ENCODE peak calls at places on chromosomes 13 and 19, in six cellular contexts. D is mesenchymal stem cell, R is H1, E is neuronal stem cell, B is H9, G is IMR-90. N is an unnamed sample.
A peak's percentile ranks its signal among the peaks of the same experiment; 100 is the strongest.

GRCh38 chr13:114101831-114102520 is 30.4 kb downstream of the RASA3 start:
- DNase-seq in D (peak; percentile 44), R (no peak), E (no peak), B (no peak), G (no peak), N (no peak)

GRCh38 chr19:8357007-8357521 is 6.9 kb upstream of the ANGPTL4 start:
- DNase-seq in D (peak; percentile 70), R (no peak), E (no peak), B (no peak), G (no peak), N (no peak)

GRCh38 chr13:27679896-27680295 is 58.2 kb downstream of the POLR1D start:
- DNase-seq in D (peak; percentile 13), R (no peak), E (no peak), B (no peak), G (no peak), N (no peak)

GRCh38 chr19:41302624-41303351 is 7.2 kb upstream of the CCDC97 start:
- DNase-seq in D (no peak), R (no peak), E (no peak), B (no peak), G (no peak), N (no peak)

GRCh38 chr13:30725331-30726085 is 9.8 kb upstream of the ALOX5AP start:
- DNase-seq in D (no peak), R (no peak), E (no peak), B (no peak), G (peak; percentile 33), N (no peak)

GRCh38 chr13:41107104-41107571 is 25.5 kb downstream of the KBTBD6 start:
- DNase-seq in D (no peak), R (peak; percentile 53), E (no peak), B (peak; percentile 89), G (no peak), N (no peak)

GRCh38 chr19:3646336-3647092 is 19.9 kb upstream of the CACTIN start:
- DNase-seq in D (no peak), R (no peak), E (no peak), B (no peak), G (no peak), N (no peak)

GRCh38 chr19:1087813-1088418 is 7.3 kb downstream of the POLR2E start:
- DNase-seq in D (no peak), R (no peak), E (no peak), B (no peak), G (no peak), N (no peak)

GRCh38 chr13:36787181-36787580 is 31.8 kb upstream of the RFXAP start:
- DNase-seq in D (no peak), R (no peak), E (no peak), B (peak; percentile 39), G (no peak), N (no peak)

GRCh38 chr19:12202250-12202649 is 39.4 kb downstream of the ZNF136 start:
- DNase-seq in D (no peak), R (peak; percentile 51), E (no peak), B (peak; percentile 31), G (no peak), N (peak; percentile 22)

GRCh38 chr19:17565611-17566010 is 10.2 kb downstream of the COLGALT1 start:
- DNase-seq in D (peak; percentile 17), R (no peak), E (no peak), B (no peak), G (peak; percentile 13), N (no peak)

GRCh38 chr13:41678842-41679241 is 221.5 kb downstream of the RGCC start:
- DNase-seq in D (no peak), R (no peak), E (no peak), B (no peak), G (no peak), N (no peak)

GRCh38 chr19:46579286-46579944 is 21.7 kb upstream of the CALM3 start:
- DNase-seq in D (peak; percentile 24), R (peak; percentile 82), E (peak; percentile 14), B (peak; percentile 54), G (no peak), N (no peak)

GRCh38 chr19:38317104-38317612 is 1.4 kb upstream of the YIF1B start:
- DNase-seq in D (no peak), R (no peak), E (no peak), B (no peak), G (no peak), N (no peak)

GRCh38 chr19:38318595-38319142 is 976 bp upstream of the KCNK6 start:
- DNase-seq in D (no peak), R (no peak), E (no peak), B (no peak), G (no peak), N (no peak)

GRCh38 chr19:38316477-38317067 is 825 bp upstream of the YIF1B start:
- DNase-seq in D (no peak), R (no peak), E (no peak), B (no peak), G (no peak), N (no peak)

GRCh38 chr19:38319421-38320258 is at the start of gene KCNK6:
- DNase-seq in D (peak; percentile 32), R (peak; percentile 87), E (no peak), B (peak; percentile 78), G (no peak), N (peak; percentile 33)

DNA sequence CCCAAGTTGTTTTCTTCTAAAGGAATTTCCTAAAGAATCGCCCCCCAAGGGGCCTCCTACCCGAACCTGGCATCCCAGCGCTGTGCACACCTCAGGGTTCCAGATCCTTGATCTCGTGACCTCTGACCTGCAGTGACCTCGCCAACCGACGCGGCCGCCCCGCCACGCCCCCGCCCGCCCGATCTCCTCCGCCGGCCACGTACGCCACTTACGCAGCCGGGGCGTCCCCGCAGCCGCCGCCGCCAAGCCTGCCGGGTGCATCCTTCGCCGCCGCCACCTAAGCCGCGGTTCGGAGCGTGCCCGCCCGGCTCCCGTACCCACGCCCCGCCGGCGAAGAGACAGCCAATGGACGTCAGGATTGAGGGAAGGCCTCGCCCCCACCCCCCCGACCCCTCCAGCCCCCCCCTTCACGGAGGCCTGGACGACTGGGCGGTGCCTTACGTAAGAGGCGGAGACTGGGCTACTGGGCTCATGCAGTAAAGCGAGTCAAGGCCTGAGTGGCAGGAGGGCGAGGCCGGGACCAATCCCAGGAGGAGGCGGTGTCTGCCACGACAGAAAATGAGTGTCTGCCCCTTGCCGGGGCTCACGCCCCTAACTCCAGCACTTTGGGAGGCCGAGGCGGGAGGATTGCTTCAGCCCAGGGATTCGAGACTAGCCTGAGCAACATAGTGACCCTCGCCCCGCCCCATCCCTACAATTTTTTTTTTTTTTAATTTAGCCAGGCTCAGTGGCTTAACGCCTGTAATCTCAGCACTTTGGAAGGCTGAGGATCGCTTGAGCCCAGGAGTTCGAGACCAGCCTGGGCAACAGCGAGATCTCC is at the start of gene YIF1B:
- DNase-seq in D (peak; percentile 97), R (peak; percentile 94), E (peak; percentile 95), B (peak; percentile 99), G (peak; percentile 96), N (peak; percentile 98)
- H2BK120ac ChIP-seq in D (no peak within 1 kb of the TSS), R (no peak within 1 kb of the TSS), E (no peak within 1 kb of the TSS), B (no peak within 1 kb of the TSS), G (peak within 1 kb of the TSS; percentile 84), N (peak within 1 kb of the TSS; percentile 20)

DNA sequence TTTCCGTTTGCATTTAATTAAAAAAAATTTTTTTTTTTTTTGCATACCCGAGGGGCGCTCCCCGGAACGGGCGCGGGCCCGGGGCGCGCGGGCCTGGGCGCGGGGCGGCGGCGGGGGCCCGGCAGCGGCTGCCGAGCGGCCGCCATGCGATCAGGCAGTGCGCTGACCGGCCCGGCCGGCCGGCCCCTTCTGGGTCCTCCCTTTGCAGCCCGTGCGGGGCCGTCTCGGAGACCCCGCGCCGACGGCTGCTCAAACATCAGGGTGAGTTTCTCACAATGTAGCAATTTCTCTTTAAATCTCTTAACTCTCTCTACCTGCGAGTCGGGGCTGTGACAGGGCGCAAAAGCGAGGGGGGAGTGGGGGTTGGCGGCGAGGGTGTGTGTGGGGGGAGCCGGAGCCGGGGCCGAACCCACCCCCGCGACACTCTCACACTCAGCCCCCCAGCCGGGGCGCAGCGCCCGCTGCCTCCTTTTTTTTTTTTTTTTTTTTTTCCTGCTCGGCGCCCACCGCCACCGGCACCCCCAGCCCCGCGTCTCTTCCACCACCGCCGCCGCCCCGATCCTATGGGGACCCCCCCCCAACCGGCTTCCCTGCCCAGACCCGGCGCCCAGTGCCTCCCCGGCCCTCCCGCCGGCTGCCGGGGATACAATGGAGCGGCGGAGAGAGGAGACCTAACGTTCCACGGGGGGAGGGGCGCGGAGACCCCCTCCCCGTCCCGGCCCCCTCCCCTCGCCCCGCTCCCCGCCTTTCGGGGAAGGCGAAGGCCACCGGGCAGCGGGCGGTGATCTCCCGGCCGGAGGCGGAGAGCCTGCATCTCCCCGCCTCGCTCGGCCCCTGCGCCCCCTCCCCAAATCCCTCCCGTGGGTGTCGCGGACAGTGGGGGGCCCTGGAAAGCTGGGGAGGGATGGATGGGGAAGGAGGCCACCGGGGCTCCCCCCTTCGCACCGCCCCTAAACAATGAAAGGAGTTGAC is at the start of gene BICRA:
- DNase-seq in D (peak; percentile 81), R (peak; percentile 88), E (peak; percentile 72), B (peak; percentile 76), G (peak; percentile 73), N (peak; percentile 89)
- H2BK120ac ChIP-seq in D (peak within 1 kb of the TSS; percentile 97), R (peak within 1 kb of the TSS; percentile 2), E (no peak within 1 kb of the TSS), B (no peak within 1 kb of the TSS), G (peak within 1 kb of the TSS; percentile 74), N (peak within 1 kb of the TSS; percentile 97)

DNA sequence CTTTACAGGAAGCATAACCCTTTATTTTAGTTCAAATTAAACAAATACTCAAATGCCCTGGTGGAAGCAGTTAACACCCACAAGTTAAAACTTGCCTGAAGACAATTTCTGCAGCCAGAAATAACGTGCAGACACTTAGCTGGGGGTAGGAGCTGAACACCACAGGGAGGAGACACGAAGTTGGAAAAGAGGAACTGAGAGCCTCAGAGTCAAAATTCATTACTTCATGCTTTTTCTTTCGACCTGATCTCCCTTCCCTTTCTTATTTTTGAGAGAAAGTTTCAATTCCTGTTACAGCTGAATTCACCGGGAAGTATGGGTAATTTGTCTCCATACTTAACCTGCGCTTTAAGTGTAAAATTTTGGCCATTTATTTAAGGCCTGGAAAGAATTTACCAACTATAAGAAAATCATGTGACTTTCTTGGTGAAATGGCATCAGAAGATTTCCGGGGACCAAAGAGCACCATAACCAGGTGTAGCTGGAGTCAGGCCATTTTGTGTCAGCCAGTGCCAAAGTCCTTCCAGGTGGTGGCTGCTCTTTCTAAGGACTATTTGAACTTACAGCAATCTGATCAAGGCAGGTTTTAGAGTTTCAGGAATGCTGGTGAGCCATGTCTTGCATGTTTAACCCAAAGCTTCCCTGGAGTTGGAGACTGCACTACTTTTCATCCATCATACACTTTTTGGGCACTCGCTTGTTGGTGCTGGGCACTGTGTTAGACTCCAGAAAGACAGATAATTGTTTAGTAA is 46.5 kb upstream of the RCBTB2 start:
- DNase-seq in D (no peak), R (no peak), E (no peak), B (no peak), G (no peak), N (no peak)
- H2BK120ac ChIP-seq in D (no peak overlapping the region), R (no peak overlapping the region), E (no peak overlapping the region), B (no peak overlapping the region), G (no peak overlapping the region), N (no peak overlapping the region)

GRCh38 chr13:112469071-112469745 is 93.1 kb downstream of the SPACA7 start:
- DNase-seq in D (no peak), R (peak; percentile 26), E (no peak), B (no peak), G (no peak), N (no peak)

GRCh38 chr13:112475889-112476288 is 99.7 kb downstream of the SPACA7 start:
- DNase-seq in D (no peak), R (no peak), E (no peak), B (no peak), G (no peak), N (no peak)

GRCh38 chr13:112477070-112477619 is 101.0 kb downstream of the SPACA7 start:
- DNase-seq in D (no peak), R (no peak), E (no peak), B (no peak), G (no peak), N (no peak)

GRCh38 chr13:112474869-112475268 is 98.7 kb downstream of the SPACA7 start:
- DNase-seq in D (no peak), R (no peak), E (no peak), B (no peak), G (no peak), N (no peak)

GRCh38 chr13:112473818-112474217 is 97.7 kb downstream of the SPACA7 start:
- DNase-seq in D (no peak), R (no peak), E (no peak), B (no peak), G (no peak), N (no peak)
- H2BK120ac ChIP-seq in D (no peak overlapping the region), R (no peak overlapping the region), E (no peak overlapping the region), B (no peak overlapping the region), G (no peak overlapping the region), N (no peak overlapping the region)